ENCODE peak calls at places on chromosomes 7 and 10, in nine cellular contexts. I, H, X, Q, P, J, Z, K and G are unnamed samples.

GRCh38 chr7:30445770-30446169 is 32.8 kb downstream of the NOD1 start:
- DNase-seq in K (no peak), P (peak), X (no peak), H (peak), I (peak), J (peak), Q (peak), Z (peak), G (no peak)

GRCh38 chr10:27426948-27427467 is 77.1 kb upstream of the RAB18 start:
- DNase-seq in I (peak), K (no peak), H (no peak), P (no peak), J (no peak), Z (no peak), Q (no peak), X (no peak), G (no peak)

GRCh38 chr7:121204537-121204936 is 124.3 kb upstream of the WNT16 start:
- DNase-seq in Q (no peak), X (no peak), H (no peak), J (no peak), P (no peak), Z (no peak), K (no peak), I (peak), G (no peak)

GRCh38 chr7:157829491-157829890 is 492.7 kb downstream of the DNAJB6 start:
- DNase-seq in Z (no peak), I (no peak), H (no peak), K (no peak), X (no peak), P (no peak), Q (no peak), J (no peak), G (no peak)

GRCh38 chr7:114481995-114482394 is 67.4 kb downstream of the FOXP2 start:
- DNase-seq in Z (no peak), Q (no peak), J (no peak), I (peak), K (no peak), X (no peak), P (no peak), H (no peak), G (no peak)

GRCh38 chr10:90007226-90007625 is 305.8 kb downstream of the KIF20B start:
- DNase-seq in P (no peak), K (no peak), Q (no peak), J (no peak), I (peak), X (peak), H (no peak), Z (no peak), G (no peak)

GRCh38 chr10:12534824-12535223 is 185.5 kb downstream of the CAMK1D start:
- DNase-seq in H (no peak), P (no peak), I (no peak), K (no peak), Z (no peak), J (no peak), X (peak), Q (no peak), G (no peak)

GRCh38 chr7:46569117-46569433 is 648.0 kb upstream of the IGFBP3 start:
- DNase-seq in J (no peak), P (no peak), K (no peak), X (peak), Q (no peak), I (peak), Z (no peak), H (no peak), G (no peak)

GRCh38 chr10:17643339-17643754 is 604 bp upstream of the STAM start:
- DNase-seq in K (peak), H (peak), I (peak), Q (peak), X (peak), J (peak), Z (peak), P (no peak), G (peak)

GRCh38 chr10:129531969-129532660 is 65.1 kb downstream of the MGMT start:
- DNase-seq in I (no peak), J (no peak), Q (peak), P (no peak), K (no peak), X (no peak), H (no peak), Z (no peak), G (no peak)

GRCh38 chr10:106424076-106424475 is 740.4 kb downstream of the SORCS1 start:
- DNase-seq in J (no peak), Q (no peak), X (no peak), Z (no peak), K (no peak), H (no peak), I (peak), P (no peak), G (no peak)